ENCODE peak calls at places on chromosomes 4 and X, in five cellular contexts. D, R, K, E and V are unnamed samples.
A peak's percentile ranks its signal among the peaks of the same experiment; 100 is the strongest.

GRCh38 chr4:1043658-1044468 is 32.4 kb downstream of the FGFRL1 start:
- DNase-seq in D (peak; percentile 98), R (peak; percentile 93), K (peak; percentile 51), E (peak; percentile 97), V (peak; percentile 98)

GRCh38 chrX:39396358-39396995 is 595.2 kb downstream of the MID1IP1 start:
- DNase-seq in D (no peak), R (no peak), K (peak; percentile 16), E (no peak), V (no peak)

GRCh38 chrX:109716431-109717028 is 16.5 kb downstream of the ACSL4 start:
- DNase-seq in D (no peak), R (no peak), K (no peak), E (no peak), V (peak; percentile 9)

GRCh38 chr4:168480991-168481588 is 798 bp upstream of the DDX60L start:
- DNase-seq in D (no peak), R (peak; percentile 70), K (no peak), E (peak; percentile 55), V (no peak)

GRCh38 chrX:72254835-72255234 is 16.0 kb upstream of the ERCC6L start:
- DNase-seq in D (no peak), R (no peak), K (peak; percentile 53), E (no peak), V (no peak)

GRCh38 chr4:128322986-128323385 is 35.4 kb upstream of the PGRMC2 start:
- DNase-seq in D (no peak), R (no peak), K (no peak), E (no peak), V (peak; percentile 53)

GRCh38 chr4:139853309-139853708 is 187.7 kb downstream of the MGST2 start:
- DNase-seq in D (no peak), R (no peak), K (no peak), E (no peak), V (no peak)

GRCh38 chr4:67542076-67542475 is 3.2 kb downstream of the CENPC start:
- DNase-seq in D (no peak), R (no peak), K (no peak), E (no peak), V (no peak)

GRCh38 chrX:39480966-39481365 is 616.8 kb downstream of the BCOR start:
- DNase-seq in D (no peak), R (no peak), K (no peak), E (no peak), V (no peak)

GRCh38 chr4:159577241-159577640 is 474.4 kb downstream of the RAPGEF2 start:
- DNase-seq in D (no peak), R (no peak), K (no peak), E (no peak), V (peak; percentile 49)

GRCh38 chr4:142222127-142222526 is 585.7 kb downstream of the IL15 start:
- DNase-seq in D (no peak), R (no peak), K (no peak), E (no peak), V (no peak)

GRCh38 chrX:130401415-130402210 is at the start of gene RBMX2:
- DNase-seq in D (peak; percentile 91), R (peak; percentile 34), K (peak; percentile 90), E (peak; percentile 8), V (peak; percentile 23)

GRCh38 chrX:136865270-136866168 is 15.0 kb downstream of the RBMX start:
- DNase-seq in D (no peak), R (no peak), K (no peak), E (no peak), V (no peak)

GRCh38 chrX:70434914-70435586 is 9.6 kb upstream of the DLG3 start:
- DNase-seq in D (peak; percentile 84), R (no peak), K (peak; percentile 10), E (no peak), V (no peak)

GRCh38 chr4:988726-989721 is 2.2 kb downstream of the IDUA start:
- DNase-seq in D (no peak), R (no peak), K (no peak), E (no peak), V (no peak)

GRCh38 chr4:183823394-183823793 is 81.7 kb upstream of the STOX2 start:
- DNase-seq in D (no peak), R (no peak), K (peak; percentile 31), E (peak; percentile 17), V (peak; percentile 28)

GRCh38 chr4:76545161-76545884 is 110.3 kb downstream of the SHROOM3 start:
- DNase-seq in D (no peak), R (no peak), K (no peak), E (no peak), V (no peak)

GRCh38 chrX:15293471-15293870 is 22.0 kb downstream of the ASB11 start:
- DNase-seq in D (no peak), R (no peak), K (no peak), E (no peak), V (no peak)

GRCh38 chrX:43940811-43941210 is 32.4 kb downstream of the NDP start:
- DNase-seq in D (no peak), R (no peak), K (no peak), E (no peak), V (peak; percentile 24)

DNA sequence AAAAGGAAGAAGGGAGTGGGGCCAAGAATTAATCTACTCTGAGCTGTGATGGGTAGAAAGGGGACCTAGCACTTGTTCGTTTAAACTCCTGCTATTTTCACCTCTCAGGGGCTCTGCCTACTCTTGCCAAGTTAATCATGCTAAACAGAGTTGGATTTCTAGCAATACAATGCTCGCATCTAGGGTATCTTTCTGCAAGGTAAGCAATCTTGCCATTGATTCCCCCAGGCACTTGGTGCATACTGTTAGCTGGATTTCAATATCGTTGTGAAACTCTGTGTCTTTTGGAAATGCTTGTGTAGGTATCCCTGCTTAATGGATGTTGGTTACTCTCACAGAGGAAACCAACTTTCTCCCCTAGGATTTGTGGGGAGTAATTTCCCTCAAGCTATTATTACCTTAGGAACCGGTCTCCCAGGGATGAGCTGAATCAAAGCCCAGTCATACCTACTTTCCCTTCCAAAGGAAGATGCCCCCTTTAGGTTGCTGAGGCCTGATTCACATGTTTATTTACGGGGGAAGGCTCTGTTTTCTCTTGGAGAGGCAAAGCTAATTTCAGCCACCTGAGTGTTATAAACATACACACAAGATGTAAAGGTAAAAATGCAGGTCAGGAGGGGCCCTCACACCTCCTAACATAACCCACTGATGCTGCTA is 366.8 kb downstream of the FBXW7 start:
- DNase-seq in D (no peak), R (no peak), K (no peak), E (no peak), V (no peak)
- TF ChIP-seq CTCF in D (no peak), R (no peak), K (no peak), E (no peak), V (no peak)

GRCh38 chr4:133147922-133148689 is 988 bp upstream of the PCDH10 start:
- DNase-seq in D (no peak), R (no peak), K (peak; percentile 78), E (no peak), V (no peak)
- H3K4me3 ChIP-seq in D (peak overlapping the region; percentile 7), R (no peak overlapping the region), K (peak overlapping the region; percentile 57), E (peak overlapping the region; percentile 23), V (peak overlapping the region; percentile 59)

GRCh38 chrX:12052109-12052508 is 86.2 kb upstream of the FRMPD4 start:
- DNase-seq in D (no peak), R (no peak), K (no peak), E (no peak), V (no peak)

GRCh38 chrX:12060489-12061260 is 77.6 kb upstream of the FRMPD4 start:
- DNase-seq in D (no peak), R (no peak), K (no peak), E (no peak), V (no peak)

GRCh38 chrX:12058087-12058486 is 80.2 kb upstream of the FRMPD4 start:
- DNase-seq in D (no peak), R (no peak), K (no peak), E (no peak), V (no peak)
- TF ChIP-seq CTCF in D (no peak), R (no peak), K (no peak), E (no peak), V (no peak)

GRCh38 chrX:100649550-100650356 is 5.8 kb downstream of the SRPX2 start:
- DNase-seq in D (peak; percentile 92), R (no peak), K (peak; percentile 51), E (peak; percentile 75), V (peak; percentile 59)

GRCh38 chrX:100647095-100647494 is 3.1 kb downstream of the SRPX2 start:
- DNase-seq in D (no peak), R (no peak), K (no peak), E (no peak), V (no peak)

GRCh38 chrX:100647739-100648138 is 3.7 kb downstream of the SRPX2 start:
- DNase-seq in D (no peak), R (no peak), K (no peak), E (no peak), V (no peak)

GRCh38 chrX:100650841-100651240 is 6.8 kb downstream of the SRPX2 start:
- DNase-seq in D (no peak), R (no peak), K (no peak), E (no peak), V (no peak)

GRCh38 chrX:100648601-100649417 is 4.8 kb downstream of the SRPX2 start:
- DNase-seq in D (no peak), R (no peak), K (peak; percentile 45), E (no peak), V (peak; percentile 43)
- H3K4me3 ChIP-seq in D (no peak overlapping the region), R (no peak overlapping the region), K (no peak overlapping the region), E (no peak overlapping the region), V (no peak overlapping the region)

GRCh38 chr4:111632752-111633151 is 512.5 kb upstream of the FAM241A start:
- DNase-seq in D (no peak), R (no peak), K (no peak), E (peak; percentile 16), V (no peak)

GRCh38 chr4:111628437-111628836 is 516.8 kb upstream of the FAM241A start:
- DNase-seq in D (no peak), R (no peak), K (no peak), E (no peak), V (peak; percentile 82)

GRCh38 chr4:111631157-111631999 is 513.9 kb upstream of the FAM241A start:
- DNase-seq in D (no peak), R (peak; percentile 12), K (peak; percentile 32), E (peak; percentile 7), V (no peak)

GRCh38 chr4:111633663-111634266 is 511.5 kb upstream of the FAM241A start:
- DNase-seq in D (no peak), R (no peak), K (no peak), E (no peak), V (no peak)

GRCh38 chr4:111630705-111631104 is 514.5 kb upstream of the FAM241A start:
- DNase-seq in D (no peak), R (peak; percentile 23), K (peak; percentile 43), E (peak; percentile 13), V (no peak)
- TF ChIP-seq CTCF in D (no peak), R (peak; percentile 59), K (peak; percentile 61), E (peak; percentile 39), V (peak; percentile 25)

DNA sequence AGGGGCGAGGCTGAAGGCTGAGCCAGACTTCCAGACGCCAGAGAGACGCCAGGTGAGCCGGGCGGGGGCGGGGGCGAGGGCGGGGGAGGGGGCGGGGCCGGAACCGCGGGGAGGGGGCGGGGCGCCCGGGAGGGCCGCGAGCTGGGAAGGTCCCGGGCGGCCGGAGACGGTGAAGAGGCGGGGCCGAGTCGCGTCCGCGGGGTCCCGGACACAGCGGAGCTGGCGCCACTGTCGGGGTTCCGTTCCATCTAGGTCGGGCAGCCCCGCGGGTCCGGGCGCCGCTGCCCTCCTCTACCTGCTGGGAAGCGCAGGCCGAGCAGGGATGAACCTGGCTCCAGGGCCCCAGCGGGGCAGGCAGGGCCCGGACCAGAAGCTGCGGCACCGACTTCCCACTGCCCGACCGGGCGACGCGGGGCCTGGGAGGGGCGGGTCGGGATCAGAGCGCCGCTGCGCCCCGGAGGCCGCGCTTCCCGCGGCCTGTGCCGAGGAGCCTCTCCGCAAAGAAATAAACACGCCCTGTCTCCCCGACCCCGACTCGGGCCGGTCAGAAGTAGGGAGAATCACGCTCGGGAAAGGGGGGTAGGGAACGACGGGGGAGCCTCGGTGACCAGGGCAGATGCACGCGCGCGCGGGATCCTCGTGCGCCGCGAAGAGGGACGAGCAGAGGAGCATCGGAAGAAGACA is 10.6 kb downstream of the HMX1 start:
- DNase-seq in D (no peak), R (no peak), K (peak; percentile 61), E (no peak), V (no peak)
- H3K4me3 ChIP-seq in D (no peak overlapping the region), R (no peak overlapping the region), K (peak overlapping the region; percentile 33), E (no peak overlapping the region), V (no peak overlapping the region)